ENCODE peak calls at places on chromosomes 4 and X, in ten cellular contexts. K is GM12892, F is sigmoid colon, O is ovary, I is right lobe of liver, A is H54, T is erythroblast, D is lower leg skin, N is GM12891, P is IMR-90. X is an unnamed sample.

GRCh38 chrX:19879742-19880378 is 7.5 kb downstream of the SH3KBP1 start:
- DNase-seq in K (no peak), F (no peak), O (no peak), I (no peak), A (no peak), T (no peak), D (peak; percentile 45), N (no peak), P (no peak), X (no peak)

GRCh38 chr4:121898150-121898549 is 27.9 kb upstream of the BBS7 start:
- DNase-seq in K (no peak), F (no peak), O (no peak), I (no peak), A (no peak), T (no peak), D (no peak), N (no peak), P (no peak), X (no peak)

GRCh38 chr4:76562161-76562560 is 127.1 kb downstream of the SHROOM3 start:
- DNase-seq in K (no peak), F (no peak), O (no peak), I (no peak), A (no peak), T (no peak), D (no peak), N (no peak), P (peak; percentile 91), X (no peak)

GRCh38 chr4:166422475-166422874 is 549.4 kb downstream of the TLL1 start:
- DNase-seq in K (no peak), F (no peak), O (no peak), I (no peak), A (no peak), T (no peak), D (no peak), N (no peak), P (peak; percentile 2), X (no peak)

GRCh38 chr4:6772223-6772928 is 10.2 kb upstream of the KIAA0232 start:
- DNase-seq in K (no peak), F (peak; percentile 33), O (no peak), I (no peak), A (peak; percentile 52), T (no peak), D (no peak), N (no peak), P (no peak), X (no peak)

GRCh38 chrX:148995661-148996060 is 495.2 kb downstream of the AFF2 start:
- DNase-seq in K (no peak), F (no peak), O (no peak), I (no peak), A (no peak), T (no peak), D (no peak), N (no peak), P (no peak), X (no peak)

GRCh38 chr4:169089004-169089403 is 78.9 kb upstream of the CBR4 start:
- DNase-seq in K (no peak), F (no peak), O (no peak), I (no peak), A (no peak), T (no peak), D (no peak), N (no peak), P (no peak), X (no peak)

GRCh38 chr4:162782778-162783507 is 383.7 kb downstream of the NAF1 start:
- DNase-seq in K (no peak), F (no peak), O (no peak), I (no peak), A (no peak), T (no peak), D (no peak), N (no peak), P (no peak), X (no peak)

GRCh38 chr4:149017022-149017734 is 575.0 kb upstream of the NR3C2 start:
- DNase-seq in K (no peak), F (no peak), O (no peak), I (no peak), A (no peak), T (no peak), D (no peak), N (no peak), P (no peak), X (no peak)
- TF ChIP-seq POLR2A in K (no peak), F (no peak), O (no peak), I (no peak), A (no peak), T (no peak), D (no peak), N (no peak), P (no peak), X (no peak)

DNA sequence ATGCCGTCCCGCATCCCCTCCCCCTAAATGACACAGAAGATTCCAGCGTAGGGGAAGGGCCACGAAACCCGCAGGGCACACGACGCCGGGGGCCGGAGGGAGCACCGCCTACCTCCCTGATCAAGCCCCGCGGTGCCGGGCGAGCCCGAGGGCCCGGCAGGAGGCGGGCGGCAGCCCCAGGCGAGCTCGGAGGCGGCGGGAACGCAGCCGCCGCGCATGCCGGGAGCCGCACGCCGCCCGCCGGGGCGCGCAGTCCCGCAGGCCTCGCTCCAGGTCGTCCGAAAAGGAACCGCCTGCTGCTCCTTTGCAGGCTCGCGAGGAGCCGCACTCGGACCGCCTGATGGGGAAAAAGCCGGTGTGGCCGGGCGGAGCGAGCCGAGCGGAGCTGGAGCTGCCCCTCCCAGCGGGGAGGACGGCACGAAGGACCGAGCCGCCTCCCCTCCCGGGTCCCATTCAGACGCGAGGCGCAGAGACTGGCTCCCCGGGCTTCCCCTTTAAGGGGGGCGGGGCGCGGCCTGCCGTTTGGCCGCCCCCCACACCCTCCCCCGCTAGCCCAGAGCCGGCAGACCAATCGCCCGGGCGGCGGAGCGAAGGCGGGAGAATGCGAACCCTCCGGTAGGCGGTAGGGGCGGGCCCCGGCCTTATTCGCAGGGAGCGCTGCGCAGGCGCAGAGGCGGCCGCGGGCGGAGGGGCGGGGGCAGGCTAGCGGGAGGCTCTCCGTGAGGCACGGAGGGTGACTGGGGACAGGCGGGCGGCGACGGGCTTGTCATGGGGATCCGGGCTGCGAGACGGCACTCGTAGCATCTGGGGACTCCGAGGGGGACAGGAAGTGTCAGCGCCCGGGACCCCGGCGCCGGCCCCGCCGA is 561 bp upstream of the ING2 start:
- DNase-seq in K (peak; percentile 81), F (peak; percentile 99), O (peak; percentile 99), I (peak; percentile 100), A (peak; percentile 65), T (peak; percentile 99), D (peak; percentile 100), N (peak; percentile 75), P (peak; percentile 96), X (no peak)
- TF ChIP-seq POLR2A in K (peak; percentile 88), F (no peak), O (peak; percentile 61), I (peak; percentile 77), A (peak; percentile 64), T (peak; percentile 86), D (no peak), N (peak; percentile 68), P (peak; percentile 74), X (peak; percentile 47)

GRCh38 chr4:82430193-82431025 is at the start of the genes ENOPH1 and HNRNPDL:
- DNase-seq in K (peak; percentile 89), F (peak; percentile 98), O (peak; percentile 96), I (peak; percentile 98), A (peak; percentile 76), T (peak; percentile 97), D (peak; percentile 99), N (peak; percentile 85), P (peak; percentile 94), X (no peak)

GRCh38 chr4:82428526-82428968 is 1.7 kb downstream of the HNRNPDL start:
- DNase-seq in K (no peak), F (no peak), O (no peak), I (no peak), A (no peak), T (no peak), D (no peak), N (no peak), P (no peak), X (no peak)

GRCh38 chr4:82429728-82430192 is 502 bp downstream of the HNRNPDL start:
- DNase-seq in K (no peak), F (peak; percentile 75), O (no peak), I (no peak), A (no peak), T (no peak), D (no peak), N (no peak), P (no peak), X (no peak)

GRCh38 chr4:82431026-82431745 is 796 bp downstream of the ENOPH1 start:
- DNase-seq in K (peak; percentile 8), F (no peak), O (peak; percentile 34), I (peak; percentile 47), A (no peak), T (no peak), D (peak; percentile 89), N (peak; percentile 14), P (peak; percentile 39), X (no peak)

DNA sequence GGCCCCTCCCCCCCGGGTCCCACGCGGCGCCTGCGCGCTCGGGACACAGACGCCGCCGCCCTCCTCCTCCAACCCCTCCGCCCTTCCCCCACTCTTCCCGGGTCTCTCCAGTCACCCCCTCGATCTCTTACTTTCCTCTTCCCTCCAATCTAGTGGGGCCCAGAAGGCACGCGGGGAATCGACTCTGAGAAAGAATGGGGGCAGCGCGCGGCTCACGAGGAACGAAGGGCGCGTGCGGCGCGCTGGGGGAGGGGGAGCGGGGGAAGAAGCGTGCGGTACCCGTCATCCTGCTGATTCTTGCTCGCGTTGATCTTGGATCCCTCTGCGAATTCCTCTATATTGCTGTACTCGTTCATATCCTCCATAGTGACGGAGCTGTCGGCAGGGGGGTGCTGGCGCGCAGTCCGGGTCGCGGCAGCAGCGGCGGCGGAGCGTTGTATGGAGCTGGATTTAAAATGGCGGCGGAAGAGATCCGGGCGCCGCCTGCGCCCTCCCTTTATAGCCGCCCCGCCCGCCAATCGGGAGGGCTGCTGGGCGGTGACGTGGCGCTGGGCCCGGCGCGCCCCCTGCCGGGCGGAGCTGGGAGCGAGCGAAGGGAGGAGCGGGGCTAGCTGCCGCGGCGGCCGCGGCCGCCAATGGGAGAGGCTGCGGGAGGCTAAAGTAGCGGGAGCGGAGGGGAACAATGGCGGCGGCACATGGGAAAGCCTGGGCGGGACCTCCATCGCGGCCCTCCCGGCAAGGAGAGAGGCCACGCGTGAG is 1.1 kb downstream of the HNRNPDL start:
- DNase-seq in K (peak; percentile 85), F (peak; percentile 96), O (peak; percentile 94), I (peak; percentile 95), A (peak; percentile 65), T (peak; percentile 98), D (peak; percentile 98), N (peak; percentile 86), P (peak; percentile 85), X (peak; percentile 92)
- TF ChIP-seq POLR2A in K (peak; percentile 93), F (peak; percentile 82), O (peak; percentile 87), I (peak; percentile 82), A (peak; percentile 72), T (peak; percentile 87), D (peak; percentile 39), N (peak; percentile 88), P (peak; percentile 99), X (no peak)

GRCh38 chr4:41217373-41217772 is 3.0 kb upstream of the APBB2 start:
- DNase-seq in K (no peak), F (no peak), O (no peak), I (no peak), A (no peak), T (no peak), D (no peak), N (no peak), P (no peak), X (no peak)

GRCh38 chr4:41217020-41217333 is 2.6 kb upstream of the APBB2 start:
- DNase-seq in K (no peak), F (no peak), O (no peak), I (no peak), A (no peak), T (no peak), D (no peak), N (no peak), P (no peak), X (no peak)

GRCh38 chr4:41215155-41215554 is 813 bp upstream of the APBB2 start:
- DNase-seq in K (no peak), F (no peak), O (no peak), I (no peak), A (no peak), T (no peak), D (no peak), N (no peak), P (no peak), X (no peak)

GRCh38 chr4:41215969-41216293 is 1.6 kb upstream of the APBB2 start:
- DNase-seq in K (no peak), F (no peak), O (no peak), I (no peak), A (no peak), T (no peak), D (no peak), N (no peak), P (no peak), X (no peak)

DNA sequence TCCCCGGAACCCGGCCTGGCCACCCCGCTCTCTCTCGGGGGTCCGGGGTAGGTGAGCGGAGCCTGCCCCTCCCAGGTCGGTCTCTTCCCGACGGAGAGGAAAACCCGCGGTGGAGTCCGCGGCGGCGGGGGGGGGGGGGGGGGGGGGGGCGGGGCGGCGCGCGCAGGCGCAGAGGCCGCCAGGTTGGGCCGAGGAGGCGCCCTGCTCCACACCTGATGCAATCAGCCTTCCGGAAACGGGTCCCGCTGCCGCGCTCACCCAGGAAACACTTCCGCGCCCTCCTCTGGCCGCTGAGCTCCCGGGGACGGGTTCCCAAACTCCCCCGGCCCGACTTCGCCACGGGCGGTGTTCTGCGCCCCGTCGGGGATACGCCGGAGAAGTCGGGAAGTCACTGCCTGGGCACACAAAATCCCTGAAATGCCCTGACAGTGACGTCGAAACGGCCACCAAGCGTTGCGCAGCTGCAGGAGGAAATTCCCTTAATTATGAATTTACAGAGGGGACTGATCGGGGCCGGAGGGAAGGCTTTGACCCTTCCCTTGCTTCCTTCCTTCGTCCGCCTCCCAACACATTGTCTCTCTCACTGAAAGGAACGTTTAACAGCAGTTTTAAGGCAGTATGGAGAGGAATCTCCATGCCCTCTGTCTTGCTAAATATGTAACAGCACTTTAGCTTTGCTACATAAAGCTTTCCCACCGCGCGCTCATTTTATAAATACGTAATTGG is 2.1 kb upstream of the APBB2 start:
- DNase-seq in K (peak; percentile 73), F (peak; percentile 89), O (peak; percentile 83), I (peak; percentile 89), A (peak; percentile 76), T (peak; percentile 59), D (peak; percentile 93), N (peak; percentile 75), P (peak; percentile 57), X (no peak)
- TF ChIP-seq POLR2A in K (peak; percentile 78), F (no peak), O (peak; percentile 49), I (peak; percentile 79), A (peak; percentile 35), T (no peak), D (no peak), N (peak; percentile 67), P (no peak), X (no peak)